ENCODE peak calls at places on chromosomes 6 and 20, in four cellular contexts. One of them, this sample, is unnamed.

GRCh38 chr20:14764511-14765369 is 427.3 kb upstream of the FLRT3 start:
- DNase-seq in GM12865: no peak
- DNase-seq in kidney epithelial cell: no peak
- DNase-seq in neural progenitor cell: no peak
- DNase-seq in this sample: no peak

GRCh38 chr20:23407770-23408467 is 13.4 kb downstream of the NAPB start:
- DNase-seq in GM12865: peak
- DNase-seq in kidney epithelial cell: no peak
- DNase-seq in neural progenitor cell: no peak
- DNase-seq in this sample: peak

GRCh38 chr6:144335315-144335861 is 50.3 kb downstream of the UTRN start:
- DNase-seq in GM12865: no peak
- DNase-seq in kidney epithelial cell: no peak
- DNase-seq in neural progenitor cell: no peak
- DNase-seq in this sample: no peak

GRCh38 chr6:144857086-144857485 is 572.0 kb downstream of the UTRN start:
- DNase-seq in GM12865: no peak
- DNase-seq in kidney epithelial cell: no peak
- DNase-seq in neural progenitor cell: no peak
- DNase-seq in this sample: no peak

GRCh38 chr6:87705070-87705691 is 3.1 kb upstream of the AKIRIN2 start:
- DNase-seq in GM12865: peak
- DNase-seq in kidney epithelial cell: no peak
- DNase-seq in neural progenitor cell: no peak
- DNase-seq in this sample: peak

GRCh38 chr20:35326732-35327073 is 34.5 kb upstream of the FAM83C start:
- DNase-seq in GM12865: no peak
- DNase-seq in kidney epithelial cell: no peak
- DNase-seq in neural progenitor cell: no peak
- DNase-seq in this sample: no peak

GRCh38 chr6:16570221-16570553 is 191.1 kb downstream of the ATXN1 start:
- DNase-seq in GM12865: no peak
- DNase-seq in kidney epithelial cell: no peak
- DNase-seq in neural progenitor cell: no peak
- DNase-seq in this sample: no peak

GRCh38 chr6:39344821-39345280 is 22.3 kb upstream of the KCNK16 start:
- DNase-seq in GM12865: no peak
- DNase-seq in kidney epithelial cell: no peak
- DNase-seq in neural progenitor cell: no peak
- DNase-seq in this sample: no peak

GRCh38 chr6:143941852-143942627 is 66.0 kb downstream of the PLAGL1 start:
- DNase-seq in GM12865: peak
- DNase-seq in kidney epithelial cell: no peak
- DNase-seq in neural progenitor cell: peak
- DNase-seq in this sample: peak

GRCh38 chr6:79170915-79171314 is 63.6 kb downstream of the HMGN3 start:
- DNase-seq in GM12865: peak
- DNase-seq in kidney epithelial cell: peak
- DNase-seq in neural progenitor cell: no peak
- DNase-seq in this sample: no peak

GRCh38 chr6:27866370-27867050 is 45.7 kb downstream of the OR2B2 start:
- DNase-seq in GM12865: peak
- DNase-seq in kidney epithelial cell: no peak
- DNase-seq in neural progenitor cell: peak
- DNase-seq in this sample: peak

GRCh38 chr6:160261991-160262718 is 3.5 kb upstream of the SLC22A2 start:
- DNase-seq in GM12865: peak
- DNase-seq in kidney epithelial cell: no peak
- DNase-seq in neural progenitor cell: no peak
- DNase-seq in this sample: no peak

DNA sequence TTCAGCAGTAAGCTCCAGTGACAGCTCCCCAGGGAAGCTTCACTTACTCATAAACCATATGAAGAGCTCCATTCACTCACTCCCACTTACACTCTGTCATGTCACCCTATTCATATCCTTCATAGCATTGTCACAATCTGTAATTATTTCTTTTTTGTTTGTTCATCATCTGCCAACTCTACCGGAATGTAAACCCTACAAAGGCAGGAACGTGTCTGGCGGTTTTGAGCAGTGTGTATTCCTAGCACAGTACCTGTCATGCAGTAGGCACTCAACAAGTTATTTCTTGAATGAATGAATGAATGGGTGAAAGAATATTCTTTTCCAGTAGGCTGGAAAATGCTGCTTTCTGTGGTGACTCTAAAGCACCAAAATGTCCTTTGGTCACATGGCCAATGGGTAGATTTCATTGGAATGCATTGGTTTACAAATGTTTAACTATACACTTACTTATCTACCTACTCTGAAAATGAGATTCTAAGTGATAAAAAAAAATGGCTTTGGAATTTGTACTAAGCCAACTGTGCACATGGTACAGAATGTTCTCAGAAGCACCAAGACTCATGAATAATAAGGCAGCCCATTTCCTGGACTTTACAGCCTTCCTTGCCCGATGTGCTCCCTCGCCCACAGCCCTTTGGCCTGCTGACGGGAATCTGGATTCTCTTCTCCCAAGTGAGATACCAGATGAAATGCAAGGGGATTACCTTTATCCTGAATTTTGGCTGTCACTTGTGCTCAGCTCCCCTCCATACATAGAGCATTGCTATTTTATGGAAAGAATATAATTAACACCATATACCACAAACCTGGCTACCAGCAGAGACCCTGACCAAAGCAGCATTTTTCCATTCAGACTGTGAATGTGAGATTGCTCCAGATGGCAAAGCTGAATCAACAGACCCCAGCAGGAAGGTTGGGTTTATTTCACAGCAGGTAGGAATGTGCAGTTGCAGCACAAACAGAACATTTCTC is 273.3 kb downstream of the ALDH8A1 start:
- DNase-seq in GM12865: no peak
- DNase-seq in kidney epithelial cell: peak
- DNase-seq in neural progenitor cell: no peak
- DNase-seq in this sample: no peak
- TF ChIP-seq CTCF in GM12865: no peak
- TF ChIP-seq CTCF in kidney epithelial cell: no peak
- TF ChIP-seq CTCF in neural progenitor cell: no peak
- TF ChIP-seq CTCF in this sample: no peak

GRCh38 chr20:12970372-12970821 is 38.4 kb upstream of the SPTLC3 start:
- DNase-seq in GM12865: peak
- DNase-seq in kidney epithelial cell: no peak
- DNase-seq in neural progenitor cell: peak
- DNase-seq in this sample: no peak
- TF ChIP-seq CTCF in GM12865: peak
- TF ChIP-seq CTCF in kidney epithelial cell: peak
- TF ChIP-seq CTCF in neural progenitor cell: peak
- TF ChIP-seq CTCF in this sample: peak

GRCh38 chr6:157461000-157461915 is 80.3 kb downstream of the ZDHHC14 start:
- DNase-seq in GM12865: peak
- DNase-seq in kidney epithelial cell: peak
- DNase-seq in neural progenitor cell: peak
- DNase-seq in this sample: peak
- TF ChIP-seq CTCF in GM12865: peak
- TF ChIP-seq CTCF in kidney epithelial cell: peak
- TF ChIP-seq CTCF in neural progenitor cell: peak
- TF ChIP-seq CTCF in this sample: peak

GRCh38 chr6:52693777-52694176 is 22.9 kb downstream of the TMEM14A start:
- DNase-seq in GM12865: no peak
- DNase-seq in kidney epithelial cell: no peak
- DNase-seq in neural progenitor cell: no peak
- DNase-seq in this sample: no peak

GRCh38 chr6:52696418-52696817 is 25.5 kb downstream of the TMEM14A start:
- DNase-seq in GM12865: no peak
- DNase-seq in kidney epithelial cell: no peak
- DNase-seq in neural progenitor cell: no peak
- DNase-seq in this sample: no peak

GRCh38 chr6:52694404-52694803 is 23.5 kb downstream of the TMEM14A start:
- DNase-seq in GM12865: no peak
- DNase-seq in kidney epithelial cell: no peak
- DNase-seq in neural progenitor cell: no peak
- DNase-seq in this sample: no peak

DNA sequence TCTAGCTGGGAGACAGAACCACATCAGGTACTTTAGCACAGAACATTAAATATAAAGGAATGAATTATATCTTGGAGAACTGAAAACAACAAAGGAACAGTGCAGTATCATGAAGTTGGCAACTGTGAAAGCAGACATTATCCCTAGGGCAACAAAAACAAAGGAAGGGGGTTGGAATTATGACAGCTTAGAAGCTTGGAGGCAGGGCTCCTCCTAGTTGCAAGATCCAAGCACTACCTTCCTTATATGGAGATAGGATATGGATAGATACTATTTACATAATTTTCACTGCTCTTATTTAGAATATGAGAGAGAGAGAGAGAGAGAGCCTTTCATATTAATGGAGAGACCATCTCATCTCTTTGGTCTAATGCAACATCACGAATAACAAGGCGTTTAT is 27.0 kb downstream of the TMEM14A start:
- DNase-seq in GM12865: no peak
- DNase-seq in kidney epithelial cell: no peak
- DNase-seq in neural progenitor cell: no peak
- DNase-seq in this sample: no peak
- TF ChIP-seq CTCF in GM12865: no peak
- TF ChIP-seq CTCF in kidney epithelial cell: peak
- TF ChIP-seq CTCF in neural progenitor cell: peak
- TF ChIP-seq CTCF in this sample: no peak